ENCODE peak calls at places on chromosome 10, in ten cellular contexts. T is fibroblast of mammary gland, R is PC-3, O is GM12865, P is foreskin fibroblast, D is AG04450, K is A673, G is progenitor cell of endocrine pancreas, L is heart left ventricle, A is ovary. Y is an unnamed sample.

GRCh38 chr10:31644931-31645633 is 283.5 kb downstream of the ARHGAP12 start:
- DNase-seq in O (no peak), L (no peak), K (no peak), G (no peak), T (peak; percentile 77), R (no peak), P (peak; percentile 41), D (no peak), A (no peak), Y (no peak)

GRCh38 chr10:65670087-65670486 is 1255.7 kb upstream of the LRRTM3 start:
- DNase-seq in L (no peak), A (no peak), R (no peak), D (peak; percentile 15), K (no peak), T (no peak), O (no peak), P (no peak), G (no peak), Y (no peak)

GRCh38 chr10:89846276-89846630 is 144.9 kb downstream of the KIF20B start:
- DNase-seq in L (no peak), R (no peak), T (peak; percentile 26), P (no peak), O (no peak), K (no peak), G (no peak), D (no peak), A (no peak), Y (no peak)

GRCh38 chr10:98163941-98164340 is 29.5 kb downstream of the R3HCC1L start:
- DNase-seq in A (no peak), K (no peak), D (no peak), O (no peak), G (no peak), T (no peak), P (no peak), R (no peak), L (no peak), Y (no peak)

GRCh38 chr10:71431216-71431944 is 34.7 kb downstream of the CDH23 start:
- DNase-seq in O (no peak), A (peak; percentile 71), L (no peak), K (peak; percentile 65), P (no peak), T (no peak), G (no peak), D (no peak), R (no peak), Y (no peak)

GRCh38 chr10:3948843-3949242 is 163.8 kb upstream of the KLF6 start:
- DNase-seq in D (no peak), A (no peak), K (no peak), L (no peak), R (peak; percentile 88), O (no peak), T (peak; percentile 70), G (no peak), P (no peak), Y (no peak)

GRCh38 chr10:52906046-52906445 is 133.5 kb upstream of the MBL2 start:
- DNase-seq in T (no peak), G (no peak), R (peak; percentile 82), K (no peak), L (no peak), A (no peak), O (no peak), P (no peak), D (no peak), Y (no peak)

GRCh38 chr10:21183025-21183424 is 285.9 kb upstream of the NEBL start:
- DNase-seq in A (no peak), L (no peak), G (no peak), T (peak; percentile 55), K (no peak), P (no peak), D (no peak), R (no peak), O (no peak), Y (no peak)

GRCh38 chr10:21518629-21519321 is 6.7 kb downstream of the SKIDA1 start:
- DNase-seq in P (no peak), G (no peak), R (peak; percentile 7), D (no peak), T (no peak), K (peak; percentile 43), L (no peak), A (peak; percentile 55), O (no peak), Y (no peak)

GRCh38 chr10:23139677-23140076 is 44.3 kb downstream of the MSRB2 start:
- DNase-seq in T (no peak), G (no peak), O (no peak), P (no peak), D (no peak), K (no peak), A (no peak), L (no peak), R (no peak), Y (no peak)

GRCh38 chr10:31650010-31650409 is 278.6 kb downstream of the ARHGAP12 start:
- DNase-seq in A (peak; percentile 67), K (peak; percentile 94), O (no peak), T (peak; percentile 94), P (peak; percentile 79), L (peak; percentile 87), R (peak; percentile 56), D (peak; percentile 71), G (no peak), Y (peak; percentile 54)

DNA sequence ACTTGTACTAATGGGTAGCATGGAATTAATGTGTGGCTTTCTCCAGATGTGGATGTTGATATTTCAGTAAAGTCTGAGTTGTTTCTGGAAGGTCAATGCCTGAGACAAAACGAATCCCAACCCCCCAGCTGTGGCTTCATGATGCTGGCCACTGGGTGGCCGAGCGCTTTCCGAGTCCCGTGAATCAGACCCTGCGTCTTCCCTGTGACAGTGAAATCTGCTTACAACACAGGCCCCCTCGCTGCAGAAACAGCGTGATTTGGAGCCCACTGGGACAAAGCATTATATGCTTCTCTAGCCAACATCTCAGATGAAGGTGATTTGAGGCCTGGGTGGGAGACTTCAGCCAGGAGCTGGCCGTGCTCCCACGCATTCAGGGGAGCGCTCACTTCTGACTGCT is 124.7 kb downstream of the WDR37 start:
- DNase-seq in L (no peak), D (no peak), P (no peak), O (no peak), K (no peak), G (no peak), R (no peak), T (no peak), A (no peak), Y (no peak)
- TF ChIP-seq CTCF in L (no peak), D (no peak), P (no peak), O (no peak), K (peak; percentile 14), G (peak; percentile 31), R (no peak), T (no peak), A (no peak), Y (no peak)

GRCh38 chr10:124648738-124649137 is 95.4 kb downstream of the FAM53B start:
- DNase-seq in K (peak; percentile 34), O (peak; percentile 77), L (peak; percentile 87), P (peak; percentile 76), T (peak; percentile 78), D (peak; percentile 81), R (no peak), A (peak; percentile 80), G (no peak), Y (peak; percentile 27)
- TF ChIP-seq CTCF in K (no peak), O (no peak), L (no peak), P (no peak), T (no peak), D (no peak), R (no peak), A (no peak), G (no peak), Y (no peak)

GRCh38 chr10:9342865-9343450 is 1288.5 kb downstream of the GATA3 start:
- DNase-seq in T (peak; percentile 48), A (no peak), P (peak; percentile 7), O (peak; percentile 46), D (peak; percentile 10), K (peak; percentile 48), G (no peak), L (no peak), R (peak; percentile 11), Y (no peak)
- TF ChIP-seq CTCF in T (peak; percentile 87), A (peak; percentile 21), P (peak; percentile 58), O (peak; percentile 56), D (peak; percentile 89), K (peak; percentile 75), G (peak; percentile 90), L (peak; percentile 60), R (peak; percentile 55), Y (peak; percentile 70)

DNA sequence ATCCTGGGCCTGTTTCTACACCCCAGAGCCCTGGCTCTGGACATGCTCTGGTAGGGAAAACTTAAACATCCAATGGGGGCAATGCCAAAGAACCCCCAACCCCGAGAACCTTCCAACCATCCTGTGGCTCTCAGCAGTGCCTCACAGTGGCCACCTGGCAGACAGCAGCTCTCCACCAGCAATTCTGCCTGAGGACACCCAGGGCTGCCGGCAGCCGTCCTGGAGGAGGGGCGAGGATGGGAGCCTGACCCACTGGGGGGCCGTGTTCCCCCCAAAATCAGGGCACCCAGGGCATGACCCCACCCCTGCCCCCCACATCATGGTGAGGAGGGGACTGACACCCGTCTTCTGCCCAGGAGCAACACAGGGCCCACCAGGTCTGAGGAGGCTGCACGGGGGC is 32.7 kb downstream of the DPYSL4 start:
- DNase-seq in T (no peak), R (no peak), D (no peak), P (no peak), K (no peak), A (no peak), L (no peak), G (no peak), O (no peak), Y (no peak)
- TF ChIP-seq CTCF in T (no peak), R (peak; percentile 33), D (peak; percentile 22), P (no peak), K (peak; percentile 35), A (no peak), L (no peak), G (peak; percentile 21), O (peak; percentile 7), Y (peak; percentile 2)

Y was measured in AG09319.